ENCODE peak calls at places on chromosomes 7 and 10, in seven cellular contexts. One of them, this sample, is unnamed.
A peak's percentile ranks its signal among the peaks of the same experiment; 100 is the strongest.

GRCh38 chr10:79422178-79422892 is 23.1 kb downstream of the ZCCHC24 start:
- DNase-seq in fibroblast of lung: peak; percentile 84
- DNase-seq in neuronal stem cell: no peak
- DNase-seq in neural progenitor cell: no peak
- DNase-seq in mammary epithelial cell: no peak
- DNase-seq in mesenchymal stem cell: peak; percentile 87
- DNase-seq in H9: no peak
- DNase-seq in this sample: peak; percentile 99

GRCh38 chr10:88270871-88271713 is 312.0 kb downstream of the RNLS start:
- DNase-seq in neuronal stem cell: no peak
- DNase-seq in mesenchymal stem cell: peak; percentile 63
- DNase-seq in mammary epithelial cell: peak; percentile 45
- DNase-seq in H9: no peak
- DNase-seq in neural progenitor cell: no peak
- DNase-seq in fibroblast of lung: peak; percentile 94
- DNase-seq in this sample: peak; percentile 67

GRCh38 chr10:132363921-132364593 is 32.1 kb downstream of the LRRC27 start:
- DNase-seq in H9: peak; percentile 88
- DNase-seq in neural progenitor cell: peak; percentile 58
- DNase-seq in neuronal stem cell: peak; percentile 55
- DNase-seq in fibroblast of lung: peak; percentile 61
- DNase-seq in mesenchymal stem cell: peak; percentile 25
- DNase-seq in mammary epithelial cell: no peak
- DNase-seq in this sample: peak; percentile 58

GRCh38 chr10:48821692-48822091 is 117.9 kb downstream of the LRRC18 start:
- DNase-seq in mammary epithelial cell: peak; percentile 73
- DNase-seq in mesenchymal stem cell: no peak
- DNase-seq in neuronal stem cell: no peak
- DNase-seq in fibroblast of lung: peak; percentile 5
- DNase-seq in H9: no peak
- DNase-seq in neural progenitor cell: no peak
- DNase-seq in this sample: no peak

GRCh38 chr7:82446897-82447296 is 3.3 kb upstream of the CACNA2D1 start:
- DNase-seq in neural progenitor cell: no peak
- DNase-seq in fibroblast of lung: no peak
- DNase-seq in neuronal stem cell: no peak
- DNase-seq in mammary epithelial cell: no peak
- DNase-seq in mesenchymal stem cell: no peak
- DNase-seq in H9: no peak
- DNase-seq in this sample: no peak

GRCh38 chr10:28939352-28940157 is 262.2 kb downstream of the BAMBI start:
- DNase-seq in mesenchymal stem cell: peak; percentile 95
- DNase-seq in mammary epithelial cell: no peak
- DNase-seq in H9: peak; percentile 88
- DNase-seq in neural progenitor cell: peak; percentile 97
- DNase-seq in neuronal stem cell: peak; percentile 96
- DNase-seq in fibroblast of lung: peak; percentile 85
- DNase-seq in this sample: peak; percentile 53

GRCh38 chr10:121288011-121288410 is 310.2 kb downstream of the FGFR2 start:
- DNase-seq in H9: no peak
- DNase-seq in neural progenitor cell: no peak
- DNase-seq in fibroblast of lung: no peak
- DNase-seq in mesenchymal stem cell: no peak
- DNase-seq in mammary epithelial cell: peak; percentile 73
- DNase-seq in neuronal stem cell: no peak
- DNase-seq in this sample: no peak

GRCh38 chr10:60480865-60481563 is 91.3 kb upstream of the ANK3 start:
- DNase-seq in neural progenitor cell: no peak
- DNase-seq in H9: no peak
- DNase-seq in mammary epithelial cell: peak; percentile 86
- DNase-seq in neuronal stem cell: no peak
- DNase-seq in mesenchymal stem cell: peak; percentile 34
- DNase-seq in fibroblast of lung: peak; percentile 91
- DNase-seq in this sample: peak; percentile 82

GRCh38 chr7:95630702-95631458 is 34.6 kb upstream of the PDK4 start:
- DNase-seq in neural progenitor cell: no peak
- DNase-seq in mesenchymal stem cell: peak; percentile 11
- DNase-seq in mammary epithelial cell: peak; percentile 0
- DNase-seq in H9: no peak
- DNase-seq in fibroblast of lung: peak; percentile 4
- DNase-seq in neuronal stem cell: no peak
- DNase-seq in this sample: no peak

GRCh38 chr7:44990520-44991023 is 9.4 kb upstream of the CCM2 start:
- DNase-seq in fibroblast of lung: peak; percentile 91
- DNase-seq in neuronal stem cell: no peak
- DNase-seq in H9: no peak
- DNase-seq in mesenchymal stem cell: no peak
- DNase-seq in neural progenitor cell: no peak
- DNase-seq in mammary epithelial cell: peak; percentile 65
- DNase-seq in this sample: peak; percentile 82

GRCh38 chr7:63009771-63010170 is 988.9 kb upstream of the ZNF722 start:
- DNase-seq in neural progenitor cell: no peak
- DNase-seq in H9: no peak
- DNase-seq in mammary epithelial cell: no peak
- DNase-seq in fibroblast of lung: no peak
- DNase-seq in mesenchymal stem cell: no peak
- DNase-seq in neuronal stem cell: no peak
- DNase-seq in this sample: no peak

GRCh38 chr7:148697256-148697841 is 1.4 kb upstream of the CUL1 start:
- DNase-seq in fibroblast of lung: peak; percentile 44
- DNase-seq in mesenchymal stem cell: peak; percentile 50
- DNase-seq in mammary epithelial cell: no peak
- DNase-seq in neural progenitor cell: no peak
- DNase-seq in H9: no peak
- DNase-seq in neuronal stem cell: no peak
- DNase-seq in this sample: peak; percentile 76

GRCh38 chr7:148695953-148696352 is 2.8 kb upstream of the CUL1 start:
- DNase-seq in mammary epithelial cell: no peak
- DNase-seq in H9: no peak
- DNase-seq in fibroblast of lung: no peak
- DNase-seq in neural progenitor cell: no peak
- DNase-seq in mesenchymal stem cell: peak; percentile 17
- DNase-seq in neuronal stem cell: no peak
- DNase-seq in this sample: no peak

GRCh38 chr7:148696787-148697186 is 1.9 kb upstream of the CUL1 start:
- DNase-seq in fibroblast of lung: no peak
- DNase-seq in neural progenitor cell: no peak
- DNase-seq in neuronal stem cell: no peak
- DNase-seq in H9: no peak
- DNase-seq in mesenchymal stem cell: no peak
- DNase-seq in mammary epithelial cell: no peak
- DNase-seq in this sample: no peak

GRCh38 chr7:148694631-148695030 is 4.1 kb upstream of the CUL1 start:
- DNase-seq in neural progenitor cell: no peak
- DNase-seq in H9: no peak
- DNase-seq in mammary epithelial cell: no peak
- DNase-seq in mesenchymal stem cell: no peak
- DNase-seq in neuronal stem cell: no peak
- DNase-seq in fibroblast of lung: no peak
- DNase-seq in this sample: no peak

DNA sequence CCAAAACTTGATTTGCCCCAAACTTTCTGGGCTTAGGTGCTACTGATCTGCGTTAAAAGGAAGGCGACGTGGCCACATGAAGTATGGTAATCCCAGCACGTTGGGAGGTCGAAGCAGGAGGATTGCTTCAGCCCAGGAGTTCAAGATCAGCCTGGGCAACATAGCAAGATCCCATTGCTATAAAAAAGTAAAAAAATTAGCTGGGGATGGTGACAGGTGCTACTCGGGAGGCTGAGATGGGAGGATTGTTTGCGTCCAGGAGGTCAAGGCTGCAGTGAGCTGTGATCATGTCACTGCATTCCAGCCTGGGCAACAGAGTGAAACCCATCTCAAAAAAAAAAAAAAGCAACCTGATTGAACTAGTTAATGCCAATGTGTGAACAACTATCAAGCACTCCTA is 5.1 kb upstream of the CUL1 start:
- DNase-seq in mammary epithelial cell: no peak
- DNase-seq in H9: no peak
- DNase-seq in neuronal stem cell: no peak
- DNase-seq in mesenchymal stem cell: no peak
- DNase-seq in neural progenitor cell: no peak
- DNase-seq in fibroblast of lung: no peak
- DNase-seq in this sample: no peak
- H3K4me1 ChIP-seq in mammary epithelial cell: peaks cover 21% of the 10 kb centered on the region
- H3K4me1 ChIP-seq in H9: peaks cover 3% of the 10 kb centered on the region
- H3K4me1 ChIP-seq in neuronal stem cell: peaks cover 7% of the 10 kb centered on the region
- H3K4me1 ChIP-seq in mesenchymal stem cell: peaks cover 2% of the 10 kb centered on the region
- H3K4me1 ChIP-seq in neural progenitor cell: peaks cover 18% of the 10 kb centered on the region
- H3K4me1 ChIP-seq in fibroblast of lung: no peaks in the 10 kb centered on the region
- H3K4me1 ChIP-seq in this sample: peaks cover 7% of the 10 kb centered on the region

DNA sequence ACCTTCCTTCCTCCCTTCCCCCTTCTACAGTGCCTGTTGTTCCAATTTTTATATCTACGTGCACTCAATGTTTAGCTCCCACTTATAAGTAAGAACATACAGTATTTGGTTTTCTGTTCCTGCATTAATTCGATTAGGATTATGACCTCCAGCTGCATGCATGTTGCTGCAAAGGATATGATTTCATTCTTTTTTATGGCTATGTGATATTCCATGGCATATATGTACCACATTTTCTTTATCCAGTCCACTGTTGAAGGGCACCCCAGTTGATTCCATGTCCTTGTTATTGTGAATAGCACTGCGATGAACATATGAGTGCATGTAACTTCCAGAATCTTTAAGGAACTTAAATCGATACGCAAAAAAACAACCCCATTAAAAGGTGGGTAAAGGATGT is 39.9 kb downstream of the BET1 start:
- DNase-seq in mesenchymal stem cell: no peak
- DNase-seq in fibroblast of lung: no peak
- DNase-seq in H9: no peak
- DNase-seq in neural progenitor cell: no peak
- DNase-seq in mammary epithelial cell: no peak
- DNase-seq in neuronal stem cell: no peak
- DNase-seq in this sample: no peak
- H2AFZ ChIP-seq in mesenchymal stem cell: no peak overlapping the region
- H2AFZ ChIP-seq in fibroblast of lung: no peak overlapping the region
- H2AFZ ChIP-seq in H9: no peak overlapping the region
- H2AFZ ChIP-seq in neural progenitor cell: no peak overlapping the region
- H2AFZ ChIP-seq in mammary epithelial cell: no peak overlapping the region
- H2AFZ ChIP-seq in neuronal stem cell: no peak overlapping the region
- H2AFZ ChIP-seq in this sample: no peak overlapping the region

DNA sequence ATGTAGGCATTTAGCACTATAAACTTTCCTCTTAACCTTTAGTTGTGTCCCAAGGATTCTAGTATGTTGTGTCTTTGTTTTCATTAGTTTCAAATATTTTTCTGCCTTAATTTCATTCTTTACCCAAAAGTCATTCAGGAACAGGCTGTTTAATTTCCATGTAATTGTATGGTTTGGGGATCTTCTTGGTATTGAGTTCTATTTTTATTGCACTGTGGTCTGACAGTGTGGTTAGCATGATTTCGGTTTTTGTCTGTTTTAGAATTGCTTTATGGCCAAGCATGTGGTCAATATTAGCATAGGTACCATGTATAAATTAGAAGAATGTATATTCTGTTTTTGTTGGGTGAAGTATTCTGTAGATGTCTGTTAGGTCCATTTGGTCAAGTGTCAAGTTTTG is 26.3 kb downstream of the COA1 start:
- DNase-seq in H9: no peak
- DNase-seq in fibroblast of lung: no peak
- DNase-seq in neuronal stem cell: no peak
- DNase-seq in mesenchymal stem cell: no peak
- DNase-seq in mammary epithelial cell: no peak
- DNase-seq in neural progenitor cell: no peak
- DNase-seq in this sample: no peak
- H3K4me2 ChIP-seq in H9: no peak overlapping the region
- H3K4me2 ChIP-seq in fibroblast of lung: no peak overlapping the region
- H3K4me2 ChIP-seq in neuronal stem cell: no peak overlapping the region
- H3K4me2 ChIP-seq in mesenchymal stem cell: no peak overlapping the region
- H3K4me2 ChIP-seq in mammary epithelial cell: no peak overlapping the region
- H3K4me2 ChIP-seq in neural progenitor cell: no peak overlapping the region
- H3K4me2 ChIP-seq in this sample: no peak overlapping the region

DNA sequence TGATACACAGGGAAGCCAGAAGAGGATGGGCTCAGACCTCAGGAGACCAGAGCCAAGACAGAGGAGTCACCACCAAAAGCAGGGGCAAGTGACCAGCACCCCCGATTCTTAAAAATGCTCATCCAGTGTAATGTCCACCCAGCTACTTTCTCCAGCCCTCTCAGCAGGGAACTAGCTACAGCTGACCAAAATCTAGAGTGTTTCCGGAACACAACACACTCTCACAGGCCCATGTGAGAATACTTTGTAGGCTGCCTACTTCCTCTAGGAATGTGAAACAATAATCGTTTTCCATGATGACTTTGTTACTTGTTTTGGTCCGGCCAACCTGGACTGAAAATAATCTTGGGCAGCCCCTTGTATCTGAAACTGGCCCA is 14.5 kb downstream of the PSAP start:
- DNase-seq in mammary epithelial cell: no peak
- DNase-seq in mesenchymal stem cell: no peak
- DNase-seq in neural progenitor cell: no peak
- DNase-seq in neuronal stem cell: no peak
- DNase-seq in H9: no peak
- DNase-seq in fibroblast of lung: peak; percentile 51
- DNase-seq in this sample: no peak
- H3K4me1 ChIP-seq in mammary epithelial cell: peaks cover 67% of the 10 kb centered on the region
- H3K4me1 ChIP-seq in mesenchymal stem cell: peaks cover 48% of the 10 kb centered on the region
- H3K4me1 ChIP-seq in neural progenitor cell: peaks cover 56% of the 10 kb centered on the region
- H3K4me1 ChIP-seq in neuronal stem cell: peaks cover 41% of the 10 kb centered on the region
- H3K4me1 ChIP-seq in H9: peaks cover 11% of the 10 kb centered on the region
- H3K4me1 ChIP-seq in fibroblast of lung: peaks cover 38% of the 10 kb centered on the region
- H3K4me1 ChIP-seq in this sample: peaks cover 71% of the 10 kb centered on the region

DNA sequence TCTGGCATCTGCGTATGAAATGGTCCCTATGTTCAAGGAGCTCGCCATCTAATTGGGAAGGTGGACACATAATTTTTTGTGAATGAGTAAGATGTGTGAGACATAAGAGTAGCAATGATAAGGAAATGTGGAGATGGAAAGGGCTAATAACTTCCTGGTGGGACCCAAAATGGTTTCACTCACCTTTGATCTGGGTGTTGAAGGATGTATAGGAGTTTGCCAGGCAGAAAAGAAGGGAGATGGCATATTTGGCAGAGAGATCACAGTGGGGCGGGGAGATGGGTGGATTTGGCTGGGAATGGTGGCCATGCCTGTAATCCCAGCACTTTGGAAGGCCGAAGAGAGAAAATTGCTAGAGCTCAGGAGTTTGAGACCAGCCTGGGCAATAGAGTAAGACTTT is 4.5 kb downstream of the POP7 start:
- DNase-seq in neuronal stem cell: no peak
- DNase-seq in mesenchymal stem cell: no peak
- DNase-seq in H9: no peak
- DNase-seq in fibroblast of lung: no peak
- DNase-seq in mammary epithelial cell: no peak
- DNase-seq in neural progenitor cell: no peak
- DNase-seq in this sample: no peak
- H2AFZ ChIP-seq in neuronal stem cell: no peak overlapping the region
- H2AFZ ChIP-seq in mesenchymal stem cell: no peak overlapping the region
- H2AFZ ChIP-seq in H9: no peak overlapping the region
- H2AFZ ChIP-seq in fibroblast of lung: no peak overlapping the region
- H2AFZ ChIP-seq in mammary epithelial cell: no peak overlapping the region
- H2AFZ ChIP-seq in neural progenitor cell: no peak overlapping the region
- H2AFZ ChIP-seq in this sample: no peak overlapping the region

This sample was measured in osteoblast.